ENCODE peak calls at places on chromosome 21, in six cellular contexts. S is gastrocnemius medialis; D is esophagus squamous epithelium; P is neural progenitor cell; E is CD8-positive, alpha-beta T cell; I is PC-3. J is an unnamed sample. For H3K36me3, the result is how much of the 10 kb centered on the place peaks cover.

GRCh38 chr21:41641821-41642368 is 125.0 kb downstream of the RIPK4 start:
- DNase-seq in S (no peak), D (no peak), P (peak), E (no peak), I (peak), J (peak)

GRCh38 chr21:41664881-41665765 is 101.7 kb downstream of the RIPK4 start:
- DNase-seq in S (no peak), D (no peak), P (peak), E (no peak), I (peak), J (no peak)

GRCh38 chr21:25735895-25736597 is 1.3 kb downstream of the GABPA start:
- DNase-seq in S (no peak), D (no peak), P (peak), E (no peak), I (peak), J (no peak)

GRCh38 chr21:17185685-17186084 is 327.2 kb upstream of the CXADR start:
- DNase-seq in S (no peak), D (no peak), P (no peak), E (no peak), I (no peak), J (no peak)

GRCh38 chr21:44899768-44900558 is 20.7 kb downstream of the ITGB2 start:
- DNase-seq in S (no peak), D (no peak), P (no peak), E (no peak), I (no peak), J (no peak)

GRCh38 chr21:35231115-35231514 is 182.0 kb upstream of the RUNX1 start:
- DNase-seq in S (no peak), D (no peak), P (no peak), E (no peak), I (peak), J (no peak)

GRCh38 chr21:44734026-44734745 is 22.8 kb upstream of the TSPEAR start:
- DNase-seq in S (no peak), D (no peak), P (no peak), E (no peak), I (peak), J (no peak)

GRCh38 chr21:17900281-17900989 is 81.3 kb upstream of the C21orf91 start:
- DNase-seq in S (no peak), D (no peak), P (peak), E (no peak), I (no peak), J (no peak)

GRCh38 chr21:28857720-28858119 is 135.0 kb downstream of the LTN1 start:
- DNase-seq in S (no peak), D (no peak), P (no peak), E (no peak), I (no peak), J (no peak)

GRCh38 chr21:37231247-37231645 is 35.9 kb downstream of the VPS26C start:
- DNase-seq in S (no peak), D (no peak), P (no peak), E (no peak), I (no peak), J (no peak)

GRCh38 chr21:37232274-37233018 is 34.7 kb downstream of the VPS26C start:
- DNase-seq in S (no peak), D (no peak), P (no peak), E (no peak), I (no peak), J (no peak)

GRCh38 chr21:37230632-37231246 is 36.4 kb downstream of the VPS26C start:
- DNase-seq in S (no peak), D (no peak), P (no peak), E (no peak), I (no peak), J (no peak)

GRCh38 chr21:37233551-37234146 is 33.5 kb downstream of the VPS26C start:
- DNase-seq in S (no peak), D (no peak), P (no peak), E (no peak), I (no peak), J (no peak)

DNA sequence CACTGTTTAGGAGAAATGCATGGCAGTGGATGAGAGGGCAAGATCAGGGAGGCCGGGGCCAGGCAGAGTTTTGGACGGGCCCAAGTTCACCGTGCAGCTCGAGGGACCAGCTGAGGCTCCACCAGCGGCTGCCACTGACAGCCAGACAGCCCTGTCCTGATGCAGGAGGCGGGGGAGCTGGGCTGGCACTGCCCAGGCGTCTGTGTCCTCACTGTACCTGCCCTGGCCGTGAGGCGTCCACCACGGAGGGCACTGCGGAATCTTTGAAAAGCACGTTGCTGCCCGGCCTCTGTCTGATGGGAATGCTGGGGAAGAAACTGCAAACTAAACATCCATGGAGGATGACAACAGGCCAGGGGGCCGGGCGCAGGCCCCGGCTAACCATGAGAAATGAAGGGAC is 35.5 kb downstream of the VPS26C start:
- DNase-seq in S (no peak), D (no peak), P (no peak), E (no peak), I (no peak), J (no peak)
- H3K36me3 ChIP-seq in S (half or more), D (under half), P (under half), E (under half), I (under half), J (half or more)

DNA sequence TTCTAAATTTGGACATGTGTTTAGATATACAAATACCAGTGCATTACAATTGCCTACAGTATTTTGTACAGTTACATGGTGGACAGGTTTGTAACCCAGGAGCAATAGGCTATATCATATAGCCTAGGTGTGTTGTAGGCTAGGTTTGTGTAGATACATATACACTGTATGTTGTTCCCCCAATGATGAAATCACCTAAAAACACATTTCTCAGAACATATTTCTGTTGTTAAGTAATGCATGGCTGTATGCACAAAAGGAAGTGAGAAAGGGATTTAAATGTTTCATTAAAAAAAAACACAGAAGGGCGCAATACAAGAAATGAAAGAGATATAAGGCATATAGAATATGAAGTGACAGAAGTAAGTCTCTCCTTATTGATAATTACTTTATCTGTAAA is 32.0 kb downstream of the S100B start:
- DNase-seq in S (no peak), D (no peak), P (no peak), E (no peak), I (no peak), J (no peak)
- H3K36me3 ChIP-seq in S (under half), D (under half), P (under half), E (under half), I (under half), J (under half)

GRCh38 chr21:33414926-33415325 is 11.7 kb downstream of the IFNGR2 start:
- DNase-seq in S (no peak), D (no peak), P (no peak), E (no peak), I (no peak), J (no peak)

GRCh38 chr21:33414068-33414467 is 10.9 kb downstream of the IFNGR2 start:
- DNase-seq in S (no peak), D (no peak), P (no peak), E (no peak), I (no peak), J (no peak)

GRCh38 chr21:33421713-33422393 is 18.6 kb downstream of the IFNGR2 start:
- DNase-seq in S (no peak), D (no peak), P (no peak), E (no peak), I (peak), J (no peak)

GRCh38 chr21:33419538-33420123 is 16.4 kb downstream of the IFNGR2 start:
- DNase-seq in S (no peak), D (no peak), P (no peak), E (no peak), I (peak), J (no peak)

DNA sequence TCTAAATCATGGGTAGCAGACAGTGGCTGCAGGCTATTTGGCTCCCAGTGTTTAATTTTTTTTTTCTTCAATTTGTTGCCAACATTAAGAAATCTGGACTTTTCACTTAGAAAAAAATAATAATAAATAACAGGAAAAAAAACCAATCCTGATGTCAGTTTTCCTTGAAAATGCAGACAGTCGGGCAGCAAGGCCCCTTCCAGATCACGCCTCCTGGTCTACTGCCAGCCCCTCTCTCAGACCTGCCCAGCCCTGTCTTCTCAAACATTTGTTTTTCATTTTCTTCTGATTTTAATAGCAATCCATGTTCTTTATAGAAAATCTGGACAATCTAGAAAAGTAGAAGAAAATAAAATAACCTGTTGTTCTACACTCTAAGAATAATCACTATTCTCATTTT is 15.5 kb downstream of the IFNGR2 start:
- DNase-seq in S (peak), D (no peak), P (no peak), E (no peak), I (no peak), J (no peak)
- H3K36me3 ChIP-seq in S (under half), D (under half), P (under half), E (under half), I (under half), J (under half)

GRCh38 chr21:45989355-45990048 is 7.9 kb downstream of the COL6A1 start:
- DNase-seq in S (peak), D (no peak), P (no peak), E (peak), I (no peak), J (no peak)

GRCh38 chr21:45986316-45987051 is 4.9 kb downstream of the COL6A1 start:
- DNase-seq in S (no peak), D (no peak), P (no peak), E (no peak), I (no peak), J (no peak)

GRCh38 chr21:45987121-45987711 is 5.6 kb downstream of the COL6A1 start:
- DNase-seq in S (no peak), D (no peak), P (no peak), E (no peak), I (no peak), J (peak)

GRCh38 chr21:45990049-45990711 is 8.6 kb downstream of the COL6A1 start:
- DNase-seq in S (no peak), D (no peak), P (no peak), E (no peak), I (no peak), J (no peak)

DNA sequence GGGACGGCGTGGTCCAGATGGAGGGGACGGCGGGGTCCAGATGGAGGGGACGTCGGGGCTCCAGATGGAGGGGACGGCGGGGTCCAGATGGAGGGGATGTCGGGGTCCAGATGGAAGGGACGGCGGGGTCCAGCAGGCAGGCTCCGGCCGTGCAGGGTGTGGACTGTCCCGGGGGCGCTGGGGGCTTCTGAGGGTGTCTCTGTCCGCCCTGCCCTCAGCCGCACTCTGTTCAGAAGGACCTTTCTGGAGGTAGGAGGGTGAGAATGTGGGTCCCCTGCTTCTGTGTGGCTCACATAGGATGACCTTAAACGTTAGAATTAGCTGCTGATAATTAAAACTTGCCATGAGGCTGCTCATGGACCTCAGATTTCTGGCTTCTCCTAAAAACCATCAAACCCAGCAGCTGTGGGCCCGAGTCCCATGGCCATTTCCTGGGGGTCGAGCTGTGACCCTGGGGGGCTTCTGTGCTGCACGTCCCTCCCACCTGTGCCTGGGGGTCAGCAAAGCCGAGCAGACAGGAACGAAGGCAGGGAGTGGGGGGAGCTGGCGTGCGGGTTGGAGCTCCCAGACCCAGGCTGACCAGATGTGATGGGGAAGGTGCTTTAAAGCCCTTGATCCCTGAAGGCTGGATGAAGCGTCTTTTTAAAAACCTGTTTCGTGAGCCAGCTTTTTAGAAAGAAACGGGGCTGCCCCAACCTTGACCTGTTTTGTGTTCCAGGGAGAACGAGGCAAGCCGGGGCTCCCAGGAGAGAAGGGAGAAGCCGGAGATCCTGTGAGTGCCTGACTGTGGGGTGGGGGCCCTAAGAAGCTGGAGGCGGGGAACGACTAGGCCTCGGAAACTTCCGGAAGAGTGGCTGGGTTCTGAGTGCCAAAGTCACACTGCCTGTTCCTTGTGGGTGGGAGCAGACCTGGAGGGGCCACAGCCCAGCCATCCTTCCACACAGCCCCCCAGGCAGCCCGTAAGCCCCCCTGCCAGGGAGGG is 7.1 kb downstream of the COL6A1 start:
- DNase-seq in S (no peak), D (no peak), P (no peak), E (no peak), I (no peak), J (peak)
- H3K36me3 ChIP-seq in S (under half), D (under half), P (under half), E (under half), I (under half), J (half or more)

GRCh38 chr21:46264046-46264689 is 21.2 kb downstream of the MCM3AP start:
- DNase-seq in S (no peak), D (no peak), P (no peak), E (no peak), I (no peak), J (no peak)
- H3K36me3 ChIP-seq in S (half or more), D (half or more), P (under half), E (under half), I (half or more), J (half or more)

GRCh38 chr21:31688603-31689368 is 29.3 kb downstream of the SOD1 start:
- DNase-seq in S (no peak), D (no peak), P (no peak), E (no peak), I (no peak), J (no peak)
- H3K36me3 ChIP-seq in S (half or more), D (under half), P (half or more), E (half or more), I (half or more), J (half or more)

DNA sequence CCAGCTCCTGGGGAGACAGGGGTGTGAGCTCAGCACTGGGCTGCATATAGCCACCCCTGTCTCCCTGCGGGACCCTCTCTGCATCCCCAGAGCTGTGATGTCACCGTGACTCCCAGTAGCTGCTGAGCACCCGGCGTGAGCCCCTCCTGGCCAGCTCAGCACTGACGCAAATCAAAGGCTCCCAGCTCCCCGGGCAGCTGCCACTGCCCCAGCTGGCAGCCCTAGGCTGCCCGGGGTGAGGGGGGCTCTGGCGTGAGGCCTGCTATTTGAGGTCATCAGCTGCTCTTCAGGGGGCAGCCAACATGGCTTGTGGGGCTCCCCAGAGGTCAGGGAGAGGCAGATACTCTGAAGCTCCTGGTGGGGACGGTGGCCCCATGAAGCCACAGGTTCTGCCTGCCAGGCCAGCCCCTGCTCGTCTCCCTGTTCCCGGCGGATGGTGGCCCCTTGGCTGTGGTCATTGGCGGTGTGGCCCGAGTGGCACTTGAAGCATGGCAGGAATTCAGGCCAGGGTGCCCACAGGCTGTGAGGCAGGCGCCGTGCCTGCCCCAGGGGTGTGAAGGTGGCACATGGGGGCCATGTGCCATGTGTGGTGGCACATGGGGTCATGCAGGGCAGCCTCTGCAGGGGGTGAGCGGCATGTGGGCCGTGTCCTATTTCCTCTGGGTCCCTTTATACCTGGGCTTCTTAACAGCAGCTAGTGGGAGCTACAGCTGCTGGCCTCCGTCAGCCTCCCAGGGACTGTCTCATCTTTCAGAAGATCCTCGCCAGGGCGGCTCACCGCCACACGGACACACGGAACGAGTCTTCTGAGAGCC is 85.4 kb downstream of the SIK1 start:
- DNase-seq in S (peak), D (no peak), P (no peak), E (no peak), I (no peak), J (no peak)
- H3K36me3 ChIP-seq in S (under half), D (under half), P (under half), E (under half), I (under half), J (under half)

GRCh38 chr21:46250146-46250725 is 21.7 kb upstream of the LSS start:
- DNase-seq in S (no peak), D (no peak), P (no peak), E (no peak), I (no peak), J (no peak)
- H3K36me3 ChIP-seq in S (half or more), D (under half), P (under half), E (under half), I (half or more), J (half or more)

DNA sequence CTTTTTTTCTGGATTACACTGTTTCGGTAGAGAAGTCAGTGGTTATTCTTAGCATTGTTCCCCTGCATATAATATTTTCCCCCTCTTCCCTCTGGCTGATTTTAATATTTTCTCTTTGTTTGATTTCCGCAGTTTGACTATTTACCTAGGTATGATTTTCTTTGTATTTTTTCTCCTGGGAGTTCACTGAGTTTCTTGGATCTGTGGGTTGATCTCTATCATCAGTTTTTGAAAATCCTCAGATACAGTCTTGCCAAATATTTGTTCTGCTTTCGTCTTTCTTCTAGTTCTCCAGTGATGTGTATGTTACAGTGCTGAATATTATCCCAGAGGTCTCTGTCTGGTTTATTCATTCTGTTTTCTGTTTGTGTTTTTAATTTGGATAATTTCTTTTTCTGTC is 136.4 kb downstream of the DYRK1A start:
- DNase-seq in S (no peak), D (no peak), P (no peak), E (no peak), I (no peak), J (no peak)
- H3K36me3 ChIP-seq in S (under half), D (under half), P (under half), E (under half), I (under half), J (under half)

DNA sequence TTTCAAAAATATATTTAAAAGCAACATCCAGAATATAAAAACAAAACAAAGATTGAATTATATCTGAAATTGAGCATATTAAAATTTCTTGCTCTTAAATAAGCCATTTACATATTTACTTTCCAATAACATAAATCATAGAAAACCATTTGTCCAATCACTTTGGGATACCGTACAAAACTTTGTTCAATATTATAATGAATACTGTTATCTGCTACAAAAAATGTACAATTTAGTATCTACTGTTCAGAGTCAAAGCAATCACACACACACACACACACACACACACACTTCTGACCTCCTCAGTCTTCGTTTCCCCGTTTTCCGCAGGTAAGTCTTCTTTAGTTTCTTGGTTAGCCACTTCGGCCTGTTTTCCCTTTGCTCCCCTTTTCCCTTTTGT is 4.0 kb downstream of the HMGN1 start:
- DNase-seq in S (no peak), D (no peak), P (no peak), E (no peak), I (no peak), J (no peak)
- H3K36me3 ChIP-seq in S (under half), D (under half), P (under half), E (under half), I (half or more), J (under half)

J was measured in ascending aorta.